ENCODE peak calls at places on chromosomes 13 and 19, in four cellular contexts. One of them, this sample, is unnamed.

GRCh38 chr19:39539165-39539518 is 819 bp downstream of the EID2 start:
- DNase-seq in posterior cingulate gyrus: no peak
- DNase-seq in cardiac fibroblast: peak
- DNase-seq in stimulated activated CD4-positive, alpha-beta T cell treated with anti-CD3 and anti-CD28 coated beads, Interleukin-4, amount 100 ng/mL, for 1 hour: no peak
- DNase-seq in this sample: no peak

GRCh38 chr13:96403241-96403640 is 313.3 kb downstream of the HS6ST3 start:
- DNase-seq in posterior cingulate gyrus: no peak
- DNase-seq in cardiac fibroblast: no peak
- DNase-seq in stimulated activated CD4-positive, alpha-beta T cell treated with anti-CD3 and anti-CD28 coated beads, Interleukin-4, amount 100 ng/mL, for 1 hour: no peak
- DNase-seq in this sample: no peak

GRCh38 chr13:60114499-60115028 is 49.2 kb downstream of the DIAPH3 start:
- DNase-seq in posterior cingulate gyrus: no peak
- DNase-seq in cardiac fibroblast: no peak
- DNase-seq in stimulated activated CD4-positive, alpha-beta T cell treated with anti-CD3 and anti-CD28 coated beads, Interleukin-4, amount 100 ng/mL, for 1 hour: no peak
- DNase-seq in this sample: no peak

GRCh38 chr19:39389621-39390414 is 1.1 kb downstream of the PAF1 start:
- DNase-seq in posterior cingulate gyrus: no peak
- DNase-seq in cardiac fibroblast: no peak
- DNase-seq in stimulated activated CD4-positive, alpha-beta T cell treated with anti-CD3 and anti-CD28 coated beads, Interleukin-4, amount 100 ng/mL, for 1 hour: no peak
- DNase-seq in this sample: peak

GRCh38 chr19:33441828-33442227 is 68.3 kb downstream of the CEBPG start:
- DNase-seq in posterior cingulate gyrus: no peak
- DNase-seq in cardiac fibroblast: no peak
- DNase-seq in stimulated activated CD4-positive, alpha-beta T cell treated with anti-CD3 and anti-CD28 coated beads, Interleukin-4, amount 100 ng/mL, for 1 hour: no peak
- DNase-seq in this sample: no peak

GRCh38 chr13:110639935-110640334 is 24.6 kb downstream of the NAXD start:
- DNase-seq in posterior cingulate gyrus: no peak
- DNase-seq in cardiac fibroblast: no peak
- DNase-seq in stimulated activated CD4-positive, alpha-beta T cell treated with anti-CD3 and anti-CD28 coated beads, Interleukin-4, amount 100 ng/mL, for 1 hour: no peak
- DNase-seq in this sample: no peak

GRCh38 chr13:91623151-91623550 is 224.7 kb downstream of the GPC5 start:
- DNase-seq in posterior cingulate gyrus: no peak
- DNase-seq in cardiac fibroblast: no peak
- DNase-seq in stimulated activated CD4-positive, alpha-beta T cell treated with anti-CD3 and anti-CD28 coated beads, Interleukin-4, amount 100 ng/mL, for 1 hour: no peak
- DNase-seq in this sample: no peak

GRCh38 chr13:43110036-43110435 is 86.7 kb downstream of the DNAJC15 start:
- DNase-seq in posterior cingulate gyrus: no peak
- DNase-seq in cardiac fibroblast: no peak
- DNase-seq in stimulated activated CD4-positive, alpha-beta T cell treated with anti-CD3 and anti-CD28 coated beads, Interleukin-4, amount 100 ng/mL, for 1 hour: no peak
- DNase-seq in this sample: no peak

This sample was measured in mucosa of descending colon.